ENCODE peak calls at places on chromosomes 1 and 21, in seven cellular contexts. N is left ventricle myocardium inferior; M is CD4-positive, alpha-beta memory T cell; A is colonic mucosa; C is PC-9; Q is HepG2; J is effector memory CD4-positive, alpha-beta T cell. L is an unnamed sample.

GRCh38 chr21:17488620-17489019 is 24.2 kb upstream of the CXADR start:
- DNase-seq in M (no peak), J (no peak), C (no peak), N (no peak), Q (no peak), A (no peak), L (peak; percentile 13)

GRCh38 chr1:24635195-24635843 is 7.8 kb upstream of the SRRM1 start:
- DNase-seq in C (peak; percentile 46), M (peak; percentile 55), N (no peak), A (no peak), J (no peak), Q (peak; percentile 72), L (peak; percentile 13)

GRCh38 chr1:244113532-244114320 is 62.6 kb downstream of the ZBTB18 start:
- DNase-seq in J (no peak), C (peak; percentile 58), Q (no peak), A (no peak), M (no peak), N (no peak), L (no peak)

GRCh38 chr1:22271847-22272801 is 129.2 kb upstream of the WNT4 start:
- DNase-seq in J (no peak), M (no peak), C (no peak), A (no peak), N (no peak), Q (no peak), L (no peak)

GRCh38 chr1:51897699-51898031 is 19.1 kb upstream of the NRDC start:
- DNase-seq in Q (no peak), N (no peak), A (no peak), M (no peak), C (peak; percentile 51), J (no peak), L (no peak)

GRCh38 chr1:158496379-158496778 is 24.4 kb downstream of the OR10R2 start:
- DNase-seq in J (no peak), C (no peak), N (no peak), M (no peak), Q (no peak), A (no peak), L (no peak)

GRCh38 chr1:175221548-175222175 is 29.1 kb upstream of the KIAA0040 start:
- DNase-seq in A (peak; percentile 38), M (no peak), C (no peak), J (no peak), Q (no peak), N (peak; percentile 40), L (no peak)

GRCh38 chr1:201603613-201604232 is 64.8 kb downstream of the NAV1 start:
- DNase-seq in M (no peak), J (no peak), N (no peak), A (no peak), Q (no peak), C (no peak), L (no peak)

GRCh38 chr1:246647113-246647512 is 77.1 kb upstream of the SCCPDH start:
- DNase-seq in N (peak; percentile 74), A (peak; percentile 46), M (no peak), J (no peak), Q (no peak), C (no peak), L (no peak)

GRCh38 chr1:147892216-147892615 is 10.4 kb upstream of the GJA8 start:
- DNase-seq in C (no peak), N (no peak), J (no peak), M (no peak), A (no peak), Q (no peak), L (no peak)

GRCh38 chr1:32894019-32894600 is 7.1 kb downstream of the TMEM54 start:
- DNase-seq in N (no peak), C (no peak), A (no peak), J (no peak), Q (no peak), M (no peak), L (no peak)

GRCh38 chr1:190022709-190023108 is 455.0 kb downstream of the BRINP3 start:
- DNase-seq in C (peak; percentile 74), Q (no peak), N (no peak), A (no peak), J (no peak), M (no peak), L (no peak)

GRCh38 chr1:244207042-244207934 is 156.2 kb downstream of the ZBTB18 start:
- DNase-seq in J (no peak), M (no peak), Q (no peak), C (no peak), A (no peak), N (peak; percentile 37), L (no peak)

GRCh38 chr1:93648656-93649055 is 33.0 kb downstream of the BCAR3 start:
- DNase-seq in Q (no peak), N (no peak), A (no peak), J (no peak), M (no peak), C (no peak), L (no peak)

GRCh38 chr1:54697896-54698295 is 17.8 kb upstream of the TTC4 start:
- DNase-seq in Q (no peak), M (no peak), A (no peak), C (no peak), J (no peak), N (no peak), L (no peak)

GRCh38 chr1:36116906-36117305 is 8.1 kb downstream of the COL8A2 start:
- DNase-seq in C (no peak), A (no peak), J (no peak), Q (no peak), N (no peak), M (no peak), L (no peak)

GRCh38 chr1:31871703-31872102 is 55.9 kb upstream of the SPOCD1 start:
- DNase-seq in C (no peak), Q (peak; percentile 34), M (no peak), N (no peak), J (no peak), A (no peak), L (no peak)

GRCh38 chr1:223177681-223178080 is 34.6 kb upstream of the TLR5 start:
- DNase-seq in N (no peak), J (no peak), A (peak; percentile 24), C (peak; percentile 75), Q (peak; percentile 56), M (no peak), L (no peak)

GRCh38 chr1:63980706-63981407 is 207.0 kb downstream of the ROR1 start:
- DNase-seq in J (no peak), M (no peak), C (peak; percentile 95), N (no peak), Q (no peak), A (no peak), L (no peak)

DNA sequence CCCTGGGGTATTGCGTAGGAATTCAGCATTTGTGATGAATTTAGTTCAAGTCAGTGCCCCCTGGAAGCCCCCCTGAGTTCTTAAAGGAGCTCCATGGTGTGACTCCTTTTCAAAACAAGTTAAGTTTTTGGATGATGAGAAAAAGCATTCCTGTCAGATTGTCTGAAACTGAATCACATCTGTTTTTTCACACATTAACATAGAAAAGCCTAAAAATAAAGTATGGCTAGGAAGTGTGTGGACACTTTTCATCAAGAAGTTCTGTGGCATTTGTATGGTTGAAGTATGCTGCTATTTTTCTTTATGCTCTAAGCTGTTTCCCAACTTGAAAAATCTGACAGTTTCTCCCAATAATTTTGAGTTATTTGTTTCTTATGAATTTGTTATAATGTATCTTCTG is 33.7 kb downstream of the PRDM2 start:
- DNase-seq in J (no peak), M (no peak), N (no peak), C (no peak), A (no peak), Q (no peak), L (no peak)
- H3K36me3 ChIP-seq in J (no peaks in the 10 kb centered on the region), M (no peaks in the 10 kb centered on the region), N (no peaks in the 10 kb centered on the region), C (no peaks in the 10 kb centered on the region), A (no peaks in the 10 kb centered on the region), Q (no peaks in the 10 kb centered on the region), L (no peaks in the 10 kb centered on the region)

DNA sequence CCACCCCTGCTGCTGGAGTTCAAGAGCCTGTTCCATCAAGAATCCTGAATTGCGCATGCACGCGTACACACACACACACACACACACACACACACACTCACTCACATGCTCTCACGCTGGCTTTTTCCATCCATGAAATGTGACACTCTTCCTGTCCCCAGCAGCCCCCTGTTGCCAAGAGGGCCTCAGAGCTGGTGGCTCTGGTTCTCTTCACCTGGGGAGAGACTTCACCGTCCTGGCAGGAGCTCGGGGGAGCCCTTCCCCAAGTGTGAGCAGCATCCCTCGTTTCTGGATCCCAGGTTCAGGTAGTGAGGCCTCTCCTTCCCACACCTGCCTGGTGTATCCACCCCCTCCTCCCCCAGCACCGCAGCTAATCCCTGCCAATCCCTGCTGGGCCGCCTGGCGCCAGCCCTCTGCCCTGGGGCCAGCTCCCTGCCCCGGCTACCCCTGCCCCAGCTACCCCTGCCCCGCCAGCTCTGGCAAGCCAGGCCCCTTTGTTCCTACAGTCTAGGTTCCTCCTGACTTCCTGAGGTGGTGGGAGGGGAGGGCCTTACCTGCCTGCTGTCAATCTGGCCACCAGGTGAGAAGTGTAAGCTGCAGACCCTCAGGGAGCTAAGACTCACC is 10.0 kb downstream of the PLOD1 start:
- DNase-seq in A (no peak), C (no peak), M (no peak), Q (no peak), N (no peak), J (no peak), L (no peak)
- H3K36me3 ChIP-seq in A (no peaks in the 10 kb centered on the region), C (no peaks in the 10 kb centered on the region), M (no peaks in the 10 kb centered on the region), Q (peaks cover 27% of the 10 kb centered on the region), N (peaks cover 35% of the 10 kb centered on the region), J (no peaks in the 10 kb centered on the region), L (peaks cover 19% of the 10 kb centered on the region)

GRCh38 chr21:45997205-45997494 is 15.6 kb downstream of the COL6A1 start:
- DNase-seq in C (no peak), N (no peak), A (no peak), Q (no peak), M (no peak), J (no peak), L (no peak)
- H3K36me3 ChIP-seq in C (no peaks in the 10 kb centered on the region), N (peaks cover 91% of the 10 kb centered on the region), A (no peaks in the 10 kb centered on the region), Q (no peaks in the 10 kb centered on the region), M (no peaks in the 10 kb centered on the region), J (no peaks in the 10 kb centered on the region), L (no peaks in the 10 kb centered on the region)

DNA sequence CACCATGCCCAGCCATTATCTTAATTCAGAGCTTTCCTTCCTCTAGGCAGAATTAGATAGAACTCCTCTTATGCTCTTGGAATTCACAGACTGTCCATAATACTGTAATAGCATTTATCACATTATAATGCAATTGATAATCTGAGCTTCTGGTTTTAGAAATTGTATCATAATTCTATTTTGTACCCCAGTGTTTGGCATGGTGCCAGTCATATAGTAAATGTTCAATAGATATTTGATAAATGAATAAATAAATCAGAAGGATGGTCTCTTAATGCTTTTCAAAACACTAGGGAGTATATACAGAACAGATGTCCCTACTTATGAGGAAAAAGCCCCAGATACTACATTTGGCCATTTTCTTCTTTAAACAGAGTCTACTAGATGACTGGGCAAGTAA is 119.3 kb upstream of the BMP8A start:
- DNase-seq in C (no peak), N (no peak), J (no peak), Q (no peak), A (no peak), M (no peak), L (no peak)
- H3K36me3 ChIP-seq in C (no peaks in the 10 kb centered on the region), N (peaks cover 94% of the 10 kb centered on the region), J (peaks cover 72% of the 10 kb centered on the region), Q (peaks cover 34% of the 10 kb centered on the region), A (peaks cover 7% of the 10 kb centered on the region), M (peaks cover 68% of the 10 kb centered on the region), L (peaks cover 19% of the 10 kb centered on the region)

L was measured in GM06990.